ENCODE peak calls at places on chromosome 1, in nine cellular contexts. R is heart left ventricle, K is esophagus muscularis mucosa, F is IMR-90, M is adrenal gland, B is GM12891, U is testis, W is uterus, X is tibial nerve. T is an unnamed sample.
A peak's percentile ranks its signal among the peaks of the same experiment; 100 is the strongest.

GRCh38 chr1:10286244-10286643 is 75.9 kb downstream of the KIF1B start:
- DNase-seq in W (no peak), B (no peak), K (no peak), U (no peak), R (peak; percentile 37), X (no peak), M (no peak), F (peak; percentile 39), T (no peak)

GRCh38 chr1:53541761-53542550 is 82.8 kb downstream of the DMRTB1 start:
- DNase-seq in K (no peak), U (no peak), B (no peak), X (no peak), M (peak; percentile 37), F (peak; percentile 90), W (peak; percentile 83), R (no peak), T (peak; percentile 73)

GRCh38 chr1:41329662-41330587 is 31.3 kb upstream of the FOXO6 start:
- DNase-seq in B (no peak), X (no peak), M (no peak), F (no peak), W (no peak), K (peak; percentile 82), U (no peak), R (no peak), T (no peak)

GRCh38 chr1:161069731-161070270 is at the start of gene ARHGAP30:
- DNase-seq in X (peak; percentile 26), B (peak; percentile 90), M (peak; percentile 56), R (peak; percentile 72), W (peak; percentile 25), K (no peak), F (no peak), U (peak; percentile 45), T (no peak)

GRCh38 chr1:156920233-156921052 is at the start of gene LRRC71:
- DNase-seq in M (peak; percentile 67), K (no peak), U (peak; percentile 87), F (peak; percentile 64), X (peak; percentile 74), W (peak; percentile 64), B (peak; percentile 80), R (peak; percentile 87), T (peak; percentile 85)

GRCh38 chr1:7101187-7101586 is 315.9 kb downstream of the CAMTA1 start:
- DNase-seq in W (no peak), B (no peak), U (no peak), R (no peak), F (peak; percentile 52), K (no peak), M (no peak), X (no peak), T (no peak)

GRCh38 chr1:6899621-6900020 is 114.4 kb downstream of the CAMTA1 start:
- DNase-seq in K (no peak), W (no peak), U (no peak), X (no peak), F (no peak), R (no peak), M (no peak), B (no peak), T (no peak)

GRCh38 chr1:230641900-230642262 is 400 bp upstream of the COG2 start:
- DNase-seq in M (no peak), B (no peak), U (no peak), R (no peak), K (no peak), F (no peak), X (no peak), W (peak; percentile 16), T (no peak)

GRCh38 chr1:174682419-174683008 is 234.8 kb downstream of the GPR52 start:
- DNase-seq in R (no peak), X (no peak), W (no peak), K (no peak), M (no peak), F (peak; percentile 93), B (no peak), U (no peak), T (no peak)

GRCh38 chr1:6546326-6546725 is 8.0 kb downstream of the NOL9 start:
- DNase-seq in X (no peak), U (no peak), W (no peak), F (no peak), K (no peak), R (peak; percentile 22), B (no peak), M (no peak), T (no peak)

GRCh38 chr1:24526940-24527542 is 24.4 kb downstream of the RCAN3 start:
- DNase-seq in U (no peak), W (no peak), M (no peak), X (peak; percentile 17), B (no peak), F (peak; percentile 20), K (no peak), R (no peak), T (no peak)

GRCh38 chr1:197633447-197634039 is 141.7 kb downstream of the DENND1B start:
- DNase-seq in B (no peak), W (no peak), K (no peak), X (no peak), F (no peak), M (no peak), R (no peak), U (no peak), T (no peak)

DNA sequence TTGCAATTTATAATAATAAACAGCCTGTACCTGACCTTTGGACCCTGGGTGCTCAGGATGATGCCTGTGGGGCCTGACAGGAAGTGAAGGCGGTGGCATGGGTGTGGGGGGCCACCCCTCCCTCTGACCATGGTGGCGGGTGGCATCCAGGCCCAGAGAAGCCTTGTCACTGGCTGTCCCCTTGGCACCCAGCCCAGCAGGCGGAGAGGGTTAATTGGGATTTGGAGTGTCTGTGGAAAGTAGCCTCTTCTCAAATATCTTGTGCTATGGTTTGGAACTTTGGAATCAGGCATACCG is 20.5 kb downstream of the SOX13 start:
- DNase-seq in X (no peak), F (no peak), R (no peak), M (no peak), W (peak; percentile 43), B (no peak), K (no peak), U (no peak), T (no peak)
- TF ChIP-seq POLR2A in X (no peak), F (no peak), R (no peak), M (no peak), W (no peak), B (no peak), K (no peak), U (no peak), T (no peak)

GRCh38 chr1:101308001-101308659 is 71.3 kb downstream of the S1PR1 start:
- DNase-seq in B (no peak), W (no peak), K (no peak), M (no peak), R (no peak), X (no peak), F (no peak), U (no peak), T (no peak)
- TF ChIP-seq POLR2A in B (no peak), W (no peak), K (no peak), M (no peak), R (no peak), X (no peak), F (no peak), U (no peak), T (no peak)

GRCh38 chr1:1011388-1011949 is 1.8 kb upstream of the ISG15 start:
- DNase-seq in B (no peak), X (no peak), W (no peak), U (no peak), M (no peak), R (no peak), K (no peak), F (no peak), T (no peak)

GRCh38 chr1:1014896-1015681 is 1.8 kb downstream of the ISG15 start:
- DNase-seq in U (no peak), W (no peak), B (no peak), M (no peak), X (no peak), K (no peak), F (no peak), R (no peak), T (no peak)

GRCh38 chr1:1013922-1014617 is 773 bp downstream of the ISG15 start:
- DNase-seq in W (no peak), K (no peak), U (no peak), F (peak; percentile 21), X (no peak), B (no peak), M (no peak), R (no peak), T (no peak)

DNA sequence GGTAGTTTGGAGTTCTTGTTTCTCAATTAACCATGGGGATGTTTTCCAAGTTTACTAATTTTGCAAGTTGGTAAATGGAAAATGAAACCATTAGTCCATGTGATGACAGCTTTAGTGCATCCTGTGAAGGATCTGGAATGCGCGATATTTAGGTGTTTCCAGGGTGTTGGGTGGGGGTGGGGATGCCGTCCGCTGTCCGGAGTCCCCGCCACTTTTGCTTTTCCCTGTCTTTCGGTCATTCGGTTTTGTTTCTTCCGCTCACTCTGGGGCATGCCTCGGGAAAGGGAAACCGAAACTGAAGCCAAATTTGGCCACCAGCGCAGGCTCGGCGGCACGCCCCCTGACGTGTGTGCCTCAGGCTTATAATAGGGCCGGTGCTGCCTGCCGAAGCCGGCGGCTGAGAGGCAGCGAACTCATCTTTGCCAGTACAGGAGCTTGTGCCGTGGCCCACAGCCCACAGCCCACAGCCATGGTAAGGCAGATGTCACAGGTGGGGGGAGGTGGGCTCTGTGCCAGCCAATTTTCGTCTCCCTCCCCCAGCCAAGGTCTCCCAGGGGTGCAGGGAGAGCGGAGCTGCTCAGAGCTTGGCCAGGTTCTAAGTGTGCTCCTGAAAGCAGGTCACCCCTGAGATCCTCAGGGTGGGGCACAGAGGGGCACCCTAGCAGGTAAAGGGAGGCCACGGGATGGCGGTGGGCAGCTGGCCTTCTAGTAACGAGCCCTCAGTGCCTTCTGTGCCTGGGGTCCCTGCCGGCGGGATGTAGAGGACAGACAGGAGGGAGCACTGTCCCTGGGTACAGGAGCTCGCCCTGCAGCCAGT is at the start of gene ISG15:
- DNase-seq in M (peak; percentile 89), X (peak; percentile 89), B (peak; percentile 80), R (peak; percentile 92), F (peak; percentile 83), U (peak; percentile 93), W (peak; percentile 91), K (peak; percentile 98), T (peak; percentile 65)
- TF ChIP-seq POLR2A in M (no peak), X (peak; percentile 88), B (peak; percentile 74), R (peak; percentile 90), F (peak; percentile 85), U (peak; percentile 40), W (peak; percentile 98), K (no peak), T (peak; percentile 41)

GRCh38 chr1:59705849-59706599 is 108.7 kb upstream of the HOOK1 start:
- DNase-seq in K (no peak), F (peak; percentile 93), R (no peak), B (no peak), M (no peak), W (peak; percentile 70), X (no peak), U (no peak), T (no peak)

GRCh38 chr1:59701376-59701775 is 113.4 kb upstream of the HOOK1 start:
- DNase-seq in K (no peak), X (no peak), W (no peak), B (no peak), R (no peak), U (no peak), F (peak; percentile 77), M (no peak), T (no peak)

GRCh38 chr1:59703226-59703917 is 111.4 kb upstream of the HOOK1 start:
- DNase-seq in U (no peak), K (no peak), B (no peak), W (peak; percentile 61), R (no peak), M (no peak), X (no peak), F (no peak), T (peak; percentile 9)

GRCh38 chr1:59704721-59705120 is 110.0 kb upstream of the HOOK1 start:
- DNase-seq in W (no peak), F (no peak), K (no peak), U (no peak), X (no peak), M (no peak), R (no peak), B (no peak), T (no peak)

GRCh38 chr1:59703918-59704378 is 110.8 kb upstream of the HOOK1 start:
- DNase-seq in F (peak; percentile 93), K (no peak), R (no peak), W (no peak), X (no peak), B (no peak), M (peak; percentile 50), U (no peak), T (no peak)
- TF ChIP-seq POLR2A in F (no peak), K (no peak), R (no peak), W (no peak), X (no peak), B (no peak), M (no peak), U (no peak), T (no peak)